ENCODE peak calls at places on chromosomes 2 and 18, in five cellular contexts. One of them, this sample, is unnamed.

GRCh38 chr2:85243101-85244072 is 84.4 kb downstream of the TGOLN2 start:
- DNase-seq in WTC11: peak
- DNase-seq in tibial nerve: peak
- DNase-seq in upper lobe of right lung: peak
- DNase-seq in activated CD8-positive, alpha-beta memory T cell treated with anti-CD3 and anti-CD28 coated beads, Interleukin-2, amount 50 U/mL, for 4 hours: no peak
- DNase-seq in this sample: peak

GRCh38 chr2:43123981-43124666 is 102.3 kb downstream of the ZFP36L2 start:
- DNase-seq in WTC11: no peak
- DNase-seq in tibial nerve: no peak
- DNase-seq in upper lobe of right lung: peak
- DNase-seq in activated CD8-positive, alpha-beta memory T cell treated with anti-CD3 and anti-CD28 coated beads, Interleukin-2, amount 50 U/mL, for 4 hours: no peak
- DNase-seq in this sample: no peak

GRCh38 chr2:71471276-71471675 is 17.9 kb downstream of the DYSF start:
- DNase-seq in WTC11: no peak
- DNase-seq in tibial nerve: no peak
- DNase-seq in upper lobe of right lung: no peak
- DNase-seq in activated CD8-positive, alpha-beta memory T cell treated with anti-CD3 and anti-CD28 coated beads, Interleukin-2, amount 50 U/mL, for 4 hours: no peak
- DNase-seq in this sample: peak

GRCh38 chr18:48709371-48709770 is 170.5 kb downstream of the CTIF start:
- DNase-seq in WTC11: peak
- DNase-seq in tibial nerve: no peak
- DNase-seq in upper lobe of right lung: no peak
- DNase-seq in activated CD8-positive, alpha-beta memory T cell treated with anti-CD3 and anti-CD28 coated beads, Interleukin-2, amount 50 U/mL, for 4 hours: no peak
- DNase-seq in this sample: no peak

GRCh38 chr2:173652731-173653426 is 298.2 kb downstream of the CDCA7 start:
- DNase-seq in WTC11: no peak
- DNase-seq in tibial nerve: no peak
- DNase-seq in upper lobe of right lung: no peak
- DNase-seq in activated CD8-positive, alpha-beta memory T cell treated with anti-CD3 and anti-CD28 coated beads, Interleukin-2, amount 50 U/mL, for 4 hours: no peak
- DNase-seq in this sample: no peak

GRCh38 chr2:158359846-158360245 is 96.7 kb downstream of the CCDC148 start:
- DNase-seq in WTC11: peak
- DNase-seq in tibial nerve: no peak
- DNase-seq in upper lobe of right lung: no peak
- DNase-seq in activated CD8-positive, alpha-beta memory T cell treated with anti-CD3 and anti-CD28 coated beads, Interleukin-2, amount 50 U/mL, for 4 hours: no peak
- DNase-seq in this sample: no peak

GRCh38 chr2:200252661-200253067 is 53.8 kb upstream of the SPATS2L start:
- DNase-seq in WTC11: no peak
- DNase-seq in tibial nerve: peak
- DNase-seq in upper lobe of right lung: no peak
- DNase-seq in activated CD8-positive, alpha-beta memory T cell treated with anti-CD3 and anti-CD28 coated beads, Interleukin-2, amount 50 U/mL, for 4 hours: no peak
- DNase-seq in this sample: no peak

GRCh38 chr2:31987454-31987853 is 23.4 kb downstream of the MEMO1 start:
- DNase-seq in WTC11: no peak
- DNase-seq in tibial nerve: no peak
- DNase-seq in upper lobe of right lung: no peak
- DNase-seq in activated CD8-positive, alpha-beta memory T cell treated with anti-CD3 and anti-CD28 coated beads, Interleukin-2, amount 50 U/mL, for 4 hours: no peak
- DNase-seq in this sample: no peak

GRCh38 chr18:29226201-29226600 is 1049.3 kb upstream of the CDH2 start:
- DNase-seq in WTC11: no peak
- DNase-seq in tibial nerve: no peak
- DNase-seq in upper lobe of right lung: no peak
- DNase-seq in activated CD8-positive, alpha-beta memory T cell treated with anti-CD3 and anti-CD28 coated beads, Interleukin-2, amount 50 U/mL, for 4 hours: no peak
- DNase-seq in this sample: no peak

GRCh38 chr2:25043241-25043867 is 1.5 kb downstream of the EFR3B start:
- DNase-seq in WTC11: peak
- DNase-seq in tibial nerve: no peak
- DNase-seq in upper lobe of right lung: no peak
- DNase-seq in activated CD8-positive, alpha-beta memory T cell treated with anti-CD3 and anti-CD28 coated beads, Interleukin-2, amount 50 U/mL, for 4 hours: peak
- DNase-seq in this sample: no peak

GRCh38 chr2:150601280-150602038 is 114.0 kb upstream of the RND3 start:
- DNase-seq in WTC11: no peak
- DNase-seq in tibial nerve: no peak
- DNase-seq in upper lobe of right lung: no peak
- DNase-seq in activated CD8-positive, alpha-beta memory T cell treated with anti-CD3 and anti-CD28 coated beads, Interleukin-2, amount 50 U/mL, for 4 hours: no peak
- DNase-seq in this sample: no peak

This sample was measured in chondrocyte.